ENCODE peak calls at places on chromosomes 6 and 20, in ten cellular contexts. K, A, D, J, U, N, C, X, M and Z are unnamed samples.

GRCh38 chr6:62904687-62905086 is 306.6 kb upstream of the FKBP1C start:
- DNase-seq in C (no peak), J (no peak), U (no peak), N (no peak), M (no peak), A (no peak), K (no peak), X (no peak), D (no peak), Z (no peak)

GRCh38 chr6:17710331-17710730 is 3.6 kb upstream of the NUP153 start:
- DNase-seq in A (peak), D (no peak), K (no peak), J (no peak), N (no peak), C (peak), X (no peak), U (no peak), M (no peak), Z (no peak)

GRCh38 chr20:47468290-47469050 is 33.2 kb upstream of the NCOA3 start:
- DNase-seq in K (no peak), M (no peak), X (no peak), A (no peak), D (no peak), C (no peak), N (peak), U (no peak), J (no peak), Z (no peak)

GRCh38 chr6:79427721-79428120 is 109.5 kb downstream of the LCA5 start:
- DNase-seq in X (no peak), K (no peak), C (no peak), D (no peak), J (no peak), M (no peak), U (no peak), A (no peak), N (no peak), Z (no peak)

GRCh38 chr6:34143884-34144580 is 1.9 kb downstream of the GRM4 start:
- DNase-seq in A (peak), X (peak), J (peak), C (no peak), U (no peak), N (no peak), K (peak), D (no peak), M (peak), Z (peak)

GRCh38 chr20:48638546-48638945 is 189.3 kb downstream of the PREX1 start:
- DNase-seq in J (no peak), D (no peak), C (peak), X (no peak), A (peak), M (no peak), U (no peak), K (no peak), N (no peak), Z (peak)

GRCh38 chr6:8556370-8557018 is 121.1 kb upstream of the SLC35B3 start:
- DNase-seq in A (peak), K (no peak), M (no peak), X (no peak), U (no peak), C (peak), D (no peak), N (no peak), J (no peak), Z (no peak)

GRCh38 chr6:132511159-132511835 is 1.6 kb downstream of the STX7 start:
- DNase-seq in A (no peak), D (no peak), U (peak), M (no peak), C (no peak), K (no peak), N (no peak), J (no peak), X (no peak), Z (no peak)

GRCh38 chr20:5835234-5835845 is 85.1 kb downstream of the SHLD1 start:
- DNase-seq in J (no peak), K (peak), N (no peak), M (no peak), X (no peak), U (peak), A (peak), D (no peak), C (peak), Z (peak)

GRCh38 chr20:52766645-52767435 is 205.3 kb upstream of the TSHZ2 start:
- DNase-seq in A (no peak), M (no peak), D (no peak), K (no peak), U (no peak), X (no peak), N (no peak), J (no peak), C (no peak), Z (no peak)

GRCh38 chr20:62498874-62499273 is 23.1 kb upstream of the GATA5 start:
- DNase-seq in A (no peak), U (no peak), N (no peak), X (no peak), J (no peak), C (no peak), M (no peak), K (no peak), D (no peak), Z (no peak)

GRCh38 chr6:52511163-52511562 is 65.7 kb downstream of the TRAM2 start:
- DNase-seq in K (no peak), N (no peak), U (no peak), C (no peak), X (no peak), A (no peak), D (no peak), M (no peak), J (no peak), Z (no peak)

GRCh38 chr20:32327087-32327681 is 30.9 kb upstream of the ASXL1 start:
- DNase-seq in K (no peak), X (no peak), D (no peak), A (peak), J (no peak), C (no peak), M (no peak), U (no peak), N (no peak), Z (no peak)

GRCh38 chr20:50729925-50730764 is 1.2 kb upstream of the PARD6B start:
- DNase-seq in D (peak), X (no peak), N (no peak), C (peak), U (no peak), M (peak), A (peak), K (peak), J (no peak), Z (peak)

GRCh38 chr6:160505970-160506369 is 157.8 kb downstream of the SLC22A3 start:
- DNase-seq in D (no peak), N (no peak), K (no peak), C (no peak), J (no peak), A (peak), U (no peak), M (no peak), X (no peak), Z (no peak)

GRCh38 chr6:43171284-43172126 is 436 bp downstream of the SRF start:
- DNase-seq in X (peak), U (peak), N (no peak), J (peak), D (no peak), M (no peak), C (no peak), K (no peak), A (no peak), Z (no peak)

GRCh38 chr6:84150680-84151079 is 76.8 kb downstream of the CEP162 start:
- DNase-seq in X (no peak), K (no peak), N (no peak), C (peak), M (no peak), U (no peak), A (peak), J (no peak), D (no peak), Z (no peak)

GRCh38 chr6:20916081-20916480 is 381.8 kb downstream of the CDKAL1 start:
- DNase-seq in U (no peak), J (no peak), M (no peak), K (no peak), D (no peak), X (no peak), C (peak), N (no peak), A (peak), Z (no peak)

GRCh38 chr6:44474643-44475042 is 87.1 kb downstream of the CDC5L start:
- DNase-seq in N (no peak), C (no peak), K (no peak), J (no peak), A (no peak), X (no peak), D (no peak), M (no peak), U (no peak), Z (peak)

DNA sequence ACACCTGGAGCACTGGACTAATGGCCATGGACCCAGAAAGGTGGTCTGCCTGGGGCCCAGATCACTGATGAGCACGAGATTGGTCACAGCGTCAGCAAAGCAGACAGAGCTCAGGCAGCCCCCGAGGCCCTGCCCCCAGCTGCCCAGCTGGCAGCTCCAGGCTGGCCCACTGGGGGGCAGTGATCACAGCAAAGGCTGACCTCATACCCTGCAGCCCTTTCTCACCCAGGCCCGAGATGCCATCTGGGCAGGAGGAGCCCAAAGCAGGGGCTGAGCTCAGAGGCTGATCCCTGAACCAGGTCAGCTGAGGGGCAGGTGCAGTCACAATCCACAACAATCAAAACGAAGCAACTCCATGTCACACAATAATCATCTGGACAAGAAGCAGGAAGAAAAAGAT is 4.1 kb downstream of the MAP1LC3A start:
- DNase-seq in U (peak), X (no peak), A (peak), C (no peak), D (no peak), K (no peak), J (no peak), M (no peak), N (no peak), Z (peak)
- TF ChIP-seq CTCF in U (peak), X (peak), A (peak), C (peak), D (no peak), K (no peak), J (peak), M (no peak), N (peak), Z (peak)

DNA sequence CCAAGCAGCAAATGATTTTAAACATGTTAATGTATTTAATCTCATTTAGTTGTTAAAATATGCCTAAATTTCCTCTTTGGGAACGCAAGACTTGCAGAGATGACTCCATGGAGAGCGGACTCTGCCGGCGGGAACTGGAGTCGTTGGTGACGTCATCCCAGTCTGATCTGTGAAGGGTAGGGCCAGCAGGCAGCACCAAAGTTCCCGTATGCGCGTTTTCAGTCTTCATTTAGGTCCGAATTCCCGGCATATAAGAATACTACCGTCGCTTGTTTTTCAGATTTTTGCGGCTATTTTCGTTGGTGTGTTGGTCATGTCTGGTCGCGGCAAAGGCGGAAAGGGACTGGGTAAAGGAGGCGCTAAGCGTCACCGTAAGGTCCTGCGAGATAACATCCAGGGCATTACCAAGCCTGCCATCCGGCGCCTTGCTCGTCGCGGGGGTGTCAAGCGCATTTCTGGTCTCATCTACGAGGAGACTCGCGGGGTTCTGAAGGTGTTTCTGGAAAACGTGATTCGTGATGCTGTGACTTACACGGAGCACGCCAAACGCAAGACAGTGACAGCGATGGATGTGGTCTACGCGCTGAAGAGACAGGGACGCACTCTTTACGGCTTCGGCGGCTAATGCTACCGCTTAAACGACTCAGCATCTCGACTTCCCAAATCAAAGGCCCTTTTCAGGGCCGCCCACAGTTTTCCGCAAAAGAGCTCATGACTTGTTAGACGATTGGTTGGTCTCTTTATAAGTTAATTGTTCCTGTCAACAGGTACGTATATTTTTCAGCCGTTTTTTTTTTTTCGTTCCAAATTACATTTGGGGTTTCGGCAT is 117.3 kb downstream of the HFE start:
- DNase-seq in X (peak), J (peak), U (peak), K (peak), A (peak), D (peak), C (peak), M (peak), N (peak), Z (peak)
- TF ChIP-seq CTCF in X (peak), J (no peak), U (peak), K (no peak), A (peak), D (no peak), C (peak), M (no peak), N (peak), Z (no peak)

DNA sequence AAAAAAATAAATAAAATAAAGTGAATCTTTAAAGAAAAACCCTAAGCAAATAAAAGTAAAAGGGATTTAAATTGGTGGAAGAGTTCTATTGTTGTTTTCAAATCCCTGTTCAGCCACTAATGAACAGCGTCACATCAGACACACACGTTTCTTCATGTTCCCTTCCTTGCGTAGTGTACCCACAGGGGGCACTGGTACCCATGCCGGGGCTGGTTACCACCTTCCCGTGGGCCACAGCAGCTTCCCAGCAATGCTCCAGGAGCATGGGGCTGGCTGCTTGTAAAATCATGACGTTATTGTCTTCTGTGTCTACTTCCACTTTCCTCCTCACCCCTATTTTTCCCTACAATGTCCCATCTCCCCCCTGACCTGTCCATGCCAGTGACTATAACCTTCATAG is 988.7 kb downstream of the KIF16B start:
- DNase-seq in M (no peak), C (no peak), X (no peak), D (no peak), K (no peak), A (no peak), N (no peak), J (no peak), U (no peak), Z (no peak)
- TF ChIP-seq CTCF in M (no peak), C (no peak), X (no peak), D (no peak), K (no peak), A (no peak), N (no peak), J (no peak), U (no peak), Z (no peak)

GRCh38 chr20:41746635-41747034 is 128.5 kb upstream of the CHD6 start:
- DNase-seq in J (no peak), N (no peak), M (no peak), C (no peak), A (no peak), D (no peak), U (no peak), X (no peak), K (no peak), Z (no peak)
- TF ChIP-seq CTCF in J (peak), N (no peak), M (no peak), C (peak), A (no peak), D (no peak), U (no peak), X (no peak), K (no peak), Z (peak)

GRCh38 chr6:135675862-135676261 is 175.6 kb upstream of the PDE7B start:
- DNase-seq in J (no peak), N (peak), D (no peak), C (no peak), M (no peak), U (no peak), K (peak), A (peak), X (peak), Z (peak)
- TF ChIP-seq CTCF in J (no peak), N (peak), D (no peak), C (no peak), M (no peak), U (no peak), K (peak), A (peak), X (peak), Z (no peak)

DNA sequence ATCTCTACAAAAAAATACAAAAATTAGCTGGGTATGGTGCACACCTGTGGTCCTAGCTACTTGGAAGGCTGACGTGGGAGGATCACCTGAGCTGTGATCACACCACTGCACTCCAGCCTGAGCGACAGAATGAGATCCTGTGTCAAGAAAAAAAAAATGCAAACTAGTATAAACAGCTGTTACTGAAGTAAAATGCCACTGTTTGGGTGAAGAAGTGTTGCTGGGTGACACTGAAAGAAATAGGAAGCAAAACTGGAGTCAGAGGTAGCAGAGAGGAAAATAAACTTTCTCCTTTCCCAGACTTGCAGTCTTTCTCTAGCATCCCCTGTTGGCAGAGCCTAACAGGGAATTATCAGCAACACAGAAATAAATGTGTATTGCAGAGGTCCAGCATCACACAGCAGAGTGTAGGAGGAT is 241.2 kb upstream of the PREP start:
- DNase-seq in N (no peak), D (no peak), K (no peak), C (no peak), U (no peak), M (no peak), A (peak), J (no peak), X (no peak), Z (no peak)
- TF ChIP-seq CTCF in N (peak), D (no peak), K (no peak), C (no peak), U (no peak), M (no peak), A (no peak), J (no peak), X (no peak), Z (no peak)

DNA sequence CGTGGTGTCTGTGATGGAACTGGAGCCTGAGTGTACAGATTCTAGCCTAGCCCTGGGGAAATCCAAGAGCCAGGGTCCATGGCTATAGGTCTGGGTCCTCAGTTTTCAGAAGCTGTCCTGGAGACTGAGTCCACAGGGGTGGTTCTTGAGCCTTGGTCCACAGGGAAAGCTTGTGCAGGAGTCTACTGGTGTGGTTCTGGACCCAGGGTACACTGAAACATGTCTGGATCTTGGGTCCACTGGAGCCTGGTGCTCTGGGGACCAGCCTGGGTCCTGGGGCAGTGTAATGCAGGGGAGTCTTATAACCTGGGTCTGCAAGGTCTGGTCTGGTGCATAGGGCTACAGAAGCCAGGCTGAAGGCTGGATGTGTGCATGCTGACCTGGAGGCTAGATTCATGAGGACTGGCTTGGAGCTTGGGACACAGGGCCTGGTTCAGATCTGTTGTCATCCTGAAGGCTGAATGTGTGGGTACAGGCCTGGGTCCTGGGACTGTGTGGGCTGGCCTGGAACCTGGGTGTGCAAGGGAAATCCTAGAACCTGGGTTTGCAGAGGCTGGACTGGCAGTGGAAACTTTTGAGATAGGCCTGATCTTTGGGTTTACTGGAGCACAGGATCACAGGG is 5.5 kb downstream of the CST9L start:
- DNase-seq in N (no peak), M (no peak), A (no peak), U (no peak), D (no peak), X (no peak), C (no peak), J (no peak), K (no peak), Z (no peak)
- TF ChIP-seq CTCF in N (no peak), M (no peak), A (no peak), U (no peak), D (no peak), X (no peak), C (no peak), J (no peak), K (no peak), Z (no peak)

GRCh38 chr6:42030585-42031506 is 19.5 kb upstream of the TAF8 start:
- DNase-seq in A (peak), D (no peak), M (peak), X (no peak), J (no peak), N (no peak), K (peak), C (no peak), U (peak), Z (no peak)
- TF ChIP-seq CTCF in A (no peak), D (no peak), M (no peak), X (no peak), J (no peak), N (no peak), K (no peak), C (no peak), U (no peak), Z (no peak)